ENCODE peak calls at places on chromosome 21, in eight cellular contexts. Z is BJ, N is colonic mucosa, J is aorta, K is IMR-90, A is left ventricle myocardium inferior, W is iPS DF 6.9, I is heart left ventricle. O is an unnamed sample.
A peak's percentile ranks its signal among the peaks of the same experiment; 100 is the strongest.

GRCh38 chr21:32548978-32549377 is 36.3 kb downstream of the TCP10L start:
- DNase-seq in J (no peak), K (no peak), W (no peak), Z (no peak), A (no peak), N (no peak), I (no peak), O (no peak)

GRCh38 chr21:43331962-43332458 is 94.9 kb downstream of the SIK1 start:
- DNase-seq in Z (no peak), W (no peak), J (no peak), A (no peak), N (no peak), K (peak; percentile 99), I (no peak), O (peak; percentile 78)

GRCh38 chr21:43306911-43307676 is 119.8 kb downstream of the SIK1 start:
- DNase-seq in A (peak; percentile 38), I (peak; percentile 61), Z (no peak), K (peak; percentile 28), W (no peak), J (peak; percentile 57), N (no peak), O (peak; percentile 91)

GRCh38 chr21:28893687-28894086 is 99.0 kb downstream of the LTN1 start:
- DNase-seq in K (no peak), J (no peak), Z (no peak), I (no peak), N (no peak), A (no peak), W (no peak), O (no peak)

GRCh38 chr21:33402011-33402979 is 918 bp upstream of the IFNGR2 start:
- DNase-seq in I (peak; percentile 86), K (peak; percentile 71), Z (peak; percentile 56), A (peak; percentile 65), N (peak; percentile 53), J (peak; percentile 87), W (no peak), O (peak; percentile 90)

GRCh38 chr21:17045214-17045835 is 467.5 kb upstream of the CXADR start:
- DNase-seq in I (no peak), J (no peak), N (no peak), K (peak; percentile 15), Z (no peak), W (no peak), A (no peak), O (no peak)

GRCh38 chr21:38683222-38683621 is 122.5 kb upstream of the ETS2 start:
- DNase-seq in I (no peak), A (no peak), Z (no peak), J (no peak), N (no peak), W (no peak), K (no peak), O (no peak)

GRCh38 chr21:35427320-35428040 is 378.4 kb upstream of the RUNX1 start:
- DNase-seq in Z (no peak), J (no peak), N (no peak), I (no peak), W (no peak), K (no peak), A (peak; percentile 24), O (no peak)

GRCh38 chr21:36162631-36163030 is 6.0 kb downstream of the DOP1B start:
- DNase-seq in A (no peak), I (no peak), W (no peak), N (no peak), J (no peak), Z (no peak), K (no peak), O (no peak)

GRCh38 chr21:32886339-32886738 is 114.8 kb upstream of the PAXBP1 start:
- DNase-seq in N (no peak), K (no peak), I (no peak), A (no peak), W (no peak), J (no peak), Z (no peak), O (no peak)

GRCh38 chr21:37532868-37533780 is 166.6 kb downstream of the DYRK1A start:
- DNase-seq in W (no peak), K (peak; percentile 61), J (peak; percentile 75), Z (no peak), N (no peak), I (no peak), A (no peak), O (peak; percentile 80)

GRCh38 chr21:31750843-31751242 is 18.9 kb upstream of the SCAF4 start:
- DNase-seq in W (no peak), Z (no peak), J (no peak), I (no peak), A (no peak), K (peak; percentile 56), N (no peak), O (no peak)

GRCh38 chr21:31498985-31499384 is 154.9 kb upstream of the TIAM1 start:
- DNase-seq in K (no peak), A (no peak), I (no peak), J (no peak), N (no peak), W (no peak), Z (no peak), O (no peak)

GRCh38 chr21:14949603-14950002 is 115.2 kb downstream of the NRIP1 start:
- DNase-seq in K (no peak), N (no peak), W (no peak), I (no peak), A (no peak), Z (no peak), J (no peak), O (no peak)
- H3K36me3 ChIP-seq in K (no peaks in the 10 kb centered on the region), N (no peaks in the 10 kb centered on the region), W (no peaks in the 10 kb centered on the region), I (no peaks in the 10 kb centered on the region), A (no peaks in the 10 kb centered on the region), Z (no peaks in the 10 kb centered on the region), J (no peaks in the 10 kb centered on the region), O (no peaks in the 10 kb centered on the region)

GRCh38 chr21:46553993-46554392 is 50.9 kb downstream of the S100B start:
- DNase-seq in A (no peak), Z (no peak), N (no peak), W (no peak), I (no peak), K (no peak), J (no peak), O (no peak)
- H3K36me3 ChIP-seq in A (peaks cover 92% of the 10 kb centered on the region), Z (peaks cover 24% of the 10 kb centered on the region), N (no peaks in the 10 kb centered on the region), W (peaks cover 29% of the 10 kb centered on the region), I (peaks cover 100% of the 10 kb centered on the region), K (peaks cover 57% of the 10 kb centered on the region), J (no peaks in the 10 kb centered on the region), O (peaks cover 26% of the 10 kb centered on the region)

GRCh38 chr21:42144221-42144620 is 73.1 kb downstream of the UMODL1 start:
- DNase-seq in J (peak; percentile 5), W (no peak), I (no peak), K (no peak), A (no peak), N (no peak), Z (no peak), O (peak; percentile 21)

GRCh38 chr21:42142141-42142540 is 71.0 kb downstream of the UMODL1 start:
- DNase-seq in Z (no peak), N (no peak), K (no peak), J (peak; percentile 37), I (peak; percentile 28), A (no peak), W (no peak), O (peak; percentile 64)

GRCh38 chr21:42143111-42143510 is 72.0 kb downstream of the UMODL1 start:
- DNase-seq in K (no peak), A (no peak), J (peak; percentile 36), N (no peak), I (no peak), W (no peak), Z (no peak), O (peak; percentile 51)

GRCh38 chr21:42141643-42142042 is 70.5 kb downstream of the UMODL1 start:
- DNase-seq in I (peak; percentile 53), N (no peak), J (peak; percentile 45), Z (no peak), A (no peak), W (no peak), K (no peak), O (peak; percentile 59)

GRCh38 chr21:42142598-42142997 is 71.5 kb downstream of the UMODL1 start:
- DNase-seq in W (no peak), I (no peak), N (no peak), K (no peak), A (no peak), Z (no peak), J (no peak), O (no peak)
- H3K36me3 ChIP-seq in W (no peaks in the 10 kb centered on the region), I (no peaks in the 10 kb centered on the region), N (no peaks in the 10 kb centered on the region), K (no peaks in the 10 kb centered on the region), A (no peaks in the 10 kb centered on the region), Z (no peaks in the 10 kb centered on the region), J (no peaks in the 10 kb centered on the region), O (no peaks in the 10 kb centered on the region)

GRCh38 chr21:45535341-45536081 is 6.7 kb downstream of the SLC19A1 start:
- DNase-seq in A (peak; percentile 24), K (no peak), Z (no peak), N (no peak), W (no peak), I (peak; percentile 63), J (peak; percentile 71), O (peak; percentile 74)

GRCh38 chr21:45536301-45537081 is 5.7 kb downstream of the SLC19A1 start:
- DNase-seq in W (no peak), Z (no peak), K (no peak), N (no peak), A (peak; percentile 12), I (peak; percentile 44), J (peak; percentile 68), O (peak; percentile 66)

GRCh38 chr21:45533731-45534571 is 8.3 kb downstream of the SLC19A1 start:
- DNase-seq in J (peak; percentile 74), N (no peak), Z (no peak), W (no peak), A (peak; percentile 33), K (no peak), I (peak; percentile 69), O (peak; percentile 65)

GRCh38 chr21:45532826-45533730 is 9.2 kb downstream of the SLC19A1 start:
- DNase-seq in A (peak; percentile 15), I (peak; percentile 57), N (peak; percentile 85), J (peak; percentile 76), W (no peak), K (no peak), Z (no peak), O (peak; percentile 66)

DNA sequence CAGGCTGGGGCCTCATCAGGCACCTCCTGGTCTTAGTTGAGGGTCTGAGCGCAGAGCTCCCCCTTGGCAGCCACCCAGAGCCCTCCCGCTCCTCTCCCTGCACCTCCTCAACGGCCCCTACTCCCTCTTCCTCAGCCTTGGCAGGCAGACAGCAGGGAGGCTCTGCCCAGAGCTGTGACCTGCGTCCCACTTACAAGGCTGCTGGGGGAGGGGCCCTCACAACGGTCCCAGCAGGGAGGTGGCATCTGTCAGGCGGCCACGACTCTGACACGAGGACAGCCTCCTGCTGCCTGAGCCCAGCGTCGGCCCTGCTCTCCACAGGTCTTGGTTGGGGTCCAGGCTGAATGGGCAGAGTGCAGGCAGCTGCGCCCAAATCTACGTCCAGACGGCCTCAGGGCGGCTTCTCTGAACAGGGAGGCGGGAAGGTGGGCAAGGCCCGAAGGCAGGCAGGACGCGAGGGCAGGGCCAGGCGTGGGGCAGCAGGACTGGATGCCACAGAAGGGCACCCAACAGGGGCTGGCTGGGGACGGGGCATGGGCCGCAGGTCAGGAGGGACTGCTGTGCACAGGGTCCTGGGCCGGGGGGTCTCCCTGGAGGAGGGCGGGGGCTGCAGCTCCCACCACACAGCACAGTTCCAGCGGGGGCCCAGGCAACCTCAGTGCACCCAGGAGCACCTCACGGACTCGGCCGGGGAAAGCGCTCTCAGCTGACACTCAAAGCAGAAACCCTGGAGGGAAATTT is 7.5 kb downstream of the SLC19A1 start:
- DNase-seq in J (peak; percentile 73), Z (no peak), I (peak; percentile 85), K (no peak), N (peak; percentile 68), A (peak; percentile 82), W (no peak), O (peak; percentile 70)
- H3K36me3 ChIP-seq in J (no peaks in the 10 kb centered on the region), Z (peaks cover 1% of the 10 kb centered on the region), I (no peaks in the 10 kb centered on the region), K (peaks cover 15% of the 10 kb centered on the region), N (no peaks in the 10 kb centered on the region), A (no peaks in the 10 kb centered on the region), W (peaks cover 33% of the 10 kb centered on the region), O (no peaks in the 10 kb centered on the region)